ENCODE peak calls at places on chromosomes 16 and 17, in eight cellular contexts. One of them, this sample, is unnamed.

GRCh38 chr16:72942021-72942420 is 105.9 kb downstream of the ZFHX3 start:
- DNase-seq in neural progenitor cell: no peak
- DNase-seq in M059J: no peak
- DNase-seq in A549: no peak
- DNase-seq in heart left ventricle: no peak
- DNase-seq in lung: no peak
- DNase-seq in GM19239: no peak
- DNase-seq in upper lobe of right lung: no peak
- DNase-seq in this sample: no peak

GRCh38 chr16:73056383-73056782 is 8.5 kb upstream of the ZFHX3 start:
- DNase-seq in neural progenitor cell: no peak
- DNase-seq in M059J: no peak
- DNase-seq in A549: no peak
- DNase-seq in heart left ventricle: no peak
- DNase-seq in lung: no peak
- DNase-seq in GM19239: no peak
- DNase-seq in upper lobe of right lung: no peak
- DNase-seq in this sample: no peak

GRCh38 chr17:39677581-39678339 is 9.5 kb downstream of the PNMT start:
- DNase-seq in neural progenitor cell: no peak
- DNase-seq in M059J: no peak
- DNase-seq in A549: no peak
- DNase-seq in heart left ventricle: peak
- DNase-seq in lung: no peak
- DNase-seq in GM19239: no peak
- DNase-seq in upper lobe of right lung: no peak
- DNase-seq in this sample: no peak

GRCh38 chr17:63477471-63478440 is 895 bp downstream of the ACE start:
- DNase-seq in neural progenitor cell: no peak
- DNase-seq in M059J: no peak
- DNase-seq in A549: no peak
- DNase-seq in heart left ventricle: no peak
- DNase-seq in lung: no peak
- DNase-seq in GM19239: no peak
- DNase-seq in upper lobe of right lung: no peak
- DNase-seq in this sample: no peak

GRCh38 chr16:22313141-22313781 is 16.1 kb downstream of the POLR3E start:
- DNase-seq in neural progenitor cell: peak
- DNase-seq in M059J: no peak
- DNase-seq in A549: no peak
- DNase-seq in heart left ventricle: no peak
- DNase-seq in lung: no peak
- DNase-seq in GM19239: no peak
- DNase-seq in upper lobe of right lung: no peak
- DNase-seq in this sample: no peak

GRCh38 chr16:72013888-72014538 is 5.5 kb downstream of the DHODH start:
- DNase-seq in neural progenitor cell: peak
- DNase-seq in M059J: no peak
- DNase-seq in A549: no peak
- DNase-seq in heart left ventricle: peak
- DNase-seq in lung: no peak
- DNase-seq in GM19239: no peak
- DNase-seq in upper lobe of right lung: no peak
- DNase-seq in this sample: no peak

GRCh38 chr17:45783593-45784292 is 377 bp upstream of the CRHR1 start:
- DNase-seq in neural progenitor cell: peak
- DNase-seq in M059J: no peak
- DNase-seq in A549: no peak
- DNase-seq in heart left ventricle: no peak
- DNase-seq in lung: no peak
- DNase-seq in GM19239: no peak
- DNase-seq in upper lobe of right lung: no peak
- DNase-seq in this sample: no peak

GRCh38 chr16:14289692-14290340 is 218.7 kb downstream of the MRTFB start:
- DNase-seq in neural progenitor cell: peak
- DNase-seq in M059J: peak
- DNase-seq in A549: peak
- DNase-seq in heart left ventricle: no peak
- DNase-seq in lung: no peak
- DNase-seq in GM19239: no peak
- DNase-seq in upper lobe of right lung: no peak
- DNase-seq in this sample: no peak

GRCh38 chr17:41772218-41772585 is 14.3 kb downstream of the JUP start:
- DNase-seq in neural progenitor cell: no peak
- DNase-seq in M059J: no peak
- DNase-seq in A549: no peak
- DNase-seq in heart left ventricle: no peak
- DNase-seq in lung: peak
- DNase-seq in GM19239: no peak
- DNase-seq in upper lobe of right lung: peak
- DNase-seq in this sample: no peak

GRCh38 chr17:46984892-46985291 is 5.8 kb upstream of the RPRML start:
- DNase-seq in neural progenitor cell: no peak
- DNase-seq in M059J: no peak
- DNase-seq in A549: no peak
- DNase-seq in heart left ventricle: no peak
- DNase-seq in lung: no peak
- DNase-seq in GM19239: no peak
- DNase-seq in upper lobe of right lung: no peak
- DNase-seq in this sample: no peak

GRCh38 chr17:82156284-82156925 is 56.2 kb downstream of the CCDC57 start:
- DNase-seq in neural progenitor cell: no peak
- DNase-seq in M059J: no peak
- DNase-seq in A549: no peak
- DNase-seq in heart left ventricle: no peak
- DNase-seq in lung: no peak
- DNase-seq in GM19239: no peak
- DNase-seq in upper lobe of right lung: peak
- DNase-seq in this sample: no peak

GRCh38 chr16:27463741-27464662 is 62.0 kb downstream of the IL21R start:
- DNase-seq in neural progenitor cell: no peak
- DNase-seq in M059J: no peak
- DNase-seq in A549: no peak
- DNase-seq in heart left ventricle: no peak
- DNase-seq in lung: no peak
- DNase-seq in GM19239: no peak
- DNase-seq in upper lobe of right lung: no peak
- DNase-seq in this sample: no peak

GRCh38 chr17:75933836-75934235 is 7.0 kb downstream of the FBF1 start:
- DNase-seq in neural progenitor cell: no peak
- DNase-seq in M059J: no peak
- DNase-seq in A549: no peak
- DNase-seq in heart left ventricle: no peak
- DNase-seq in lung: no peak
- DNase-seq in GM19239: no peak
- DNase-seq in upper lobe of right lung: no peak
- DNase-seq in this sample: no peak

GRCh38 chr16:29675811-29676643 is 3.0 kb upstream of the QPRT start:
- DNase-seq in neural progenitor cell: peak
- DNase-seq in M059J: peak
- DNase-seq in A549: peak
- DNase-seq in heart left ventricle: no peak
- DNase-seq in lung: no peak
- DNase-seq in GM19239: no peak
- DNase-seq in upper lobe of right lung: no peak
- DNase-seq in this sample: no peak